ENCODE peak calls at places on chromosomes 6 and 20, in six cellular contexts. One of them, this sample, is unnamed.

GRCh38 chr6:89972024-89972381 is 77.7 kb downstream of the GJA10 start:
- DNase-seq in endothelial cell of umbilical vein: no peak
- DNase-seq in A549: no peak
- DNase-seq in GM12878: no peak
- DNase-seq in HepG2: no peak
- DNase-seq in K562: no peak
- DNase-seq in this sample: no peak

GRCh38 chr6:144809969-144810368 is 524.8 kb downstream of the UTRN start:
- DNase-seq in endothelial cell of umbilical vein: no peak
- DNase-seq in A549: no peak
- DNase-seq in GM12878: no peak
- DNase-seq in HepG2: no peak
- DNase-seq in K562: no peak
- DNase-seq in this sample: no peak

GRCh38 chr20:40633123-40633850 is 55.7 kb downstream of the MAFB start:
- DNase-seq in endothelial cell of umbilical vein: no peak
- DNase-seq in A549: no peak
- DNase-seq in GM12878: no peak
- DNase-seq in HepG2: no peak
- DNase-seq in K562: no peak
- DNase-seq in this sample: no peak

GRCh38 chr6:23354004-23354403 is 772.0 kb upstream of the NRSN1 start:
- DNase-seq in endothelial cell of umbilical vein: no peak
- DNase-seq in A549: no peak
- DNase-seq in GM12878: no peak
- DNase-seq in HepG2: no peak
- DNase-seq in K562: no peak
- DNase-seq in this sample: no peak

GRCh38 chr6:151763938-151764680 is 43.4 kb upstream of the ESR1 start:
- DNase-seq in endothelial cell of umbilical vein: peak
- DNase-seq in A549: peak
- DNase-seq in GM12878: no peak
- DNase-seq in HepG2: peak
- DNase-seq in K562: peak
- DNase-seq in this sample: peak

GRCh38 chr6:20033697-20034407 is 178.4 kb downstream of the MBOAT1 start:
- DNase-seq in endothelial cell of umbilical vein: no peak
- DNase-seq in A549: no peak
- DNase-seq in GM12878: no peak
- DNase-seq in HepG2: no peak
- DNase-seq in K562: no peak
- DNase-seq in this sample: no peak

GRCh38 chr20:1003920-1004697 is 2.0 kb upstream of the RSPO4 start:
- DNase-seq in endothelial cell of umbilical vein: no peak
- DNase-seq in A549: no peak
- DNase-seq in GM12878: no peak
- DNase-seq in HepG2: peak
- DNase-seq in K562: no peak
- DNase-seq in this sample: no peak

GRCh38 chr20:25600632-25601031 is 15.3 kb upstream of the NINL start:
- DNase-seq in endothelial cell of umbilical vein: no peak
- DNase-seq in A549: no peak
- DNase-seq in GM12878: no peak
- DNase-seq in HepG2: peak
- DNase-seq in K562: no peak
- DNase-seq in this sample: no peak

GRCh38 chr6:91462236-91462635 is 875.4 kb upstream of the MAP3K7 start:
- DNase-seq in endothelial cell of umbilical vein: no peak
- DNase-seq in A549: no peak
- DNase-seq in GM12878: no peak
- DNase-seq in HepG2: no peak
- DNase-seq in K562: no peak
- DNase-seq in this sample: no peak

GRCh38 chr6:84554069-84554468 is 210.3 kb downstream of the TBX18 start:
- DNase-seq in endothelial cell of umbilical vein: no peak
- DNase-seq in A549: no peak
- DNase-seq in GM12878: no peak
- DNase-seq in HepG2: no peak
- DNase-seq in K562: no peak
- DNase-seq in this sample: no peak

GRCh38 chr6:111628117-111628866 is 22.6 kb upstream of the TRAF3IP2 start:
- DNase-seq in endothelial cell of umbilical vein: no peak
- DNase-seq in A549: no peak
- DNase-seq in GM12878: no peak
- DNase-seq in HepG2: no peak
- DNase-seq in K562: no peak
- DNase-seq in this sample: no peak

GRCh38 chr6:134007077-134007476 is 45.3 kb downstream of the SLC2A12 start:
- DNase-seq in endothelial cell of umbilical vein: no peak
- DNase-seq in A549: no peak
- DNase-seq in GM12878: no peak
- DNase-seq in HepG2: no peak
- DNase-seq in K562: no peak
- DNase-seq in this sample: no peak

GRCh38 chr6:99331531-99331930 is 17.9 kb downstream of the FAXC start:
- DNase-seq in endothelial cell of umbilical vein: no peak
- DNase-seq in A549: no peak
- DNase-seq in GM12878: no peak
- DNase-seq in HepG2: no peak
- DNase-seq in K562: no peak
- DNase-seq in this sample: no peak

GRCh38 chr6:100426689-100427338 is 37.9 kb downstream of the SIM1 start:
- DNase-seq in endothelial cell of umbilical vein: no peak
- DNase-seq in A549: no peak
- DNase-seq in GM12878: no peak
- DNase-seq in HepG2: no peak
- DNase-seq in K562: no peak
- DNase-seq in this sample: no peak

DNA sequence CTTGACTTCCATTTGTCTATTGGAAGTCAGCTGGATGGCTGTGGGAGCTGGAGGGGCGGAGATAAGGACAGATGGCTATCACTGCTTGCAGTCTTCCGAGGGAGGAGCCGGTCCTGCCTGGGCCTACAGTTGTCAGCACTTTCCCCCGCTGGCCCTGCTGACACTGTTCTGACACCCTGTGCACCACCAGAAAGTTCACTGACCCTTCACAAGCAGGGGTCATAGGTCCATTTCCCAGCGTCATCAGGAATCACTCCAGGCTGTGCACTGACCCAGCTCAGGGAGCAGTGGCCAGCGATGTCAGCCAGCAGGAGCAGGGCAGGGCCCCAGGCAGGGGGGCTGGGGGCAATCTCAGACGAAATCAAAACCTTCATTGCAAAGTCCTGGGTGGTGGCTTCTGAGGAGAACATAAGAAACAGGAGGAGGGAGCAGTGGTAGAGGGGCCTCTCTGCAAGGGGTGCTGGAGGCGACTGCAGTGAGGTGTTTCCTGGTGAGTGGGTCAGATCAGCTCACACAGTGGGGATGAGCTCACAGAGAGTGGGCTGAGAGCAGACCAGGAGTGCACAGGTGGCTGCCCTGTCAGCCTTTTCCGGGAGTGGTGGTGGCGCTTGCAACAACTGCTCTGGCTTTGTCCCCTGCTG is 26.5 kb upstream of the PLEKHG1 start:
- DNase-seq in endothelial cell of umbilical vein: no peak
- DNase-seq in A549: no peak
- DNase-seq in GM12878: no peak
- DNase-seq in HepG2: no peak
- DNase-seq in K562: peak
- DNase-seq in this sample: no peak
- TF ChIP-seq MYC in endothelial cell of umbilical vein: no peak
- TF ChIP-seq MYC in A549: no peak
- TF ChIP-seq MYC in GM12878: no peak
- TF ChIP-seq MYC in HepG2: no peak
- TF ChIP-seq MYC in K562: no peak
- TF ChIP-seq MYC in this sample: no peak

DNA sequence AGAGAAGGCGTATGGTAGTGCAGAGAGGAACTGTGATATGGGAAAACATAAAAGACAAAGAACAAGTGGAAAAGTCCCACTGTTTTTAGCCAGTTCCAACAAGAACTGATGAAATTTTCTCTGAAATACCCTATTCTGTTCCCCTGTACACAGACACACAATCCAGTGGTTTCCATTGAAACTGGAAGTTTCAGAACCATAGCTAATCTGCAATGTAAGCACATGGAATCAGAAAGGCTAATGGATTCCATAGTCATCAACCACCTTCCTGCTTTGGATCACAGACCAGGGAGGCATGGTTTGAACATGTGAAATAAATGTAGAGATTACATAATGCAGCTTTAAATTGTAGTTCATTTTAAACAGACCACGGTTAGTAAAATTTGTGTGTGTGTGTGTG is 242.1 kb downstream of the GJA1 start:
- DNase-seq in endothelial cell of umbilical vein: no peak
- DNase-seq in A549: no peak
- DNase-seq in GM12878: no peak
- DNase-seq in HepG2: no peak
- DNase-seq in K562: no peak
- DNase-seq in this sample: no peak
- TF ChIP-seq MYC in endothelial cell of umbilical vein: no peak
- TF ChIP-seq MYC in A549: no peak
- TF ChIP-seq MYC in GM12878: no peak
- TF ChIP-seq MYC in HepG2: no peak
- TF ChIP-seq MYC in K562: no peak
- TF ChIP-seq MYC in this sample: no peak

GRCh38 chr6:131331146-131331545 is 195.9 kb downstream of the AKAP7 start:
- DNase-seq in endothelial cell of umbilical vein: no peak
- DNase-seq in A549: no peak
- DNase-seq in GM12878: no peak
- DNase-seq in HepG2: no peak
- DNase-seq in K562: no peak
- DNase-seq in this sample: no peak
- TF ChIP-seq MYC in endothelial cell of umbilical vein: no peak
- TF ChIP-seq MYC in A549: no peak
- TF ChIP-seq MYC in GM12878: no peak
- TF ChIP-seq MYC in HepG2: no peak
- TF ChIP-seq MYC in K562: no peak
- TF ChIP-seq MYC in this sample: no peak

GRCh38 chr6:116611020-116611419 is 5.3 kb upstream of the RSPH4A start:
- DNase-seq in endothelial cell of umbilical vein: no peak
- DNase-seq in A549: no peak
- DNase-seq in GM12878: no peak
- DNase-seq in HepG2: no peak
- DNase-seq in K562: no peak
- DNase-seq in this sample: no peak
- TF ChIP-seq MYC in endothelial cell of umbilical vein: no peak
- TF ChIP-seq MYC in A549: no peak
- TF ChIP-seq MYC in GM12878: no peak
- TF ChIP-seq MYC in HepG2: no peak
- TF ChIP-seq MYC in K562: no peak
- TF ChIP-seq MYC in this sample: no peak